ENCODE peak calls at places on chromosomes 5 and 9, in ten cellular contexts. A is lower leg skin, R is BJ, G is dorsolateral prefrontal cortex, F is OCI-LY7, W is H9, Q is colonic mucosa, E is progenitor cell of endocrine pancreas, P is keratinocyte, K is fibroblast of pulmonary artery. H is an unnamed sample.

GRCh38 chr5:139896718-139897117 is 101.1 kb downstream of the PSD2 start:
- DNase-seq in A (no peak), R (no peak), G (no peak), F (no peak), W (no peak), Q (no peak), E (no peak), P (no peak), K (no peak), H (no peak)

GRCh38 chr9:127848756-127849504 is 5.5 kb downstream of the ENG start:
- DNase-seq in A (no peak), R (no peak), G (no peak), F (no peak), W (no peak), Q (no peak), E (no peak), P (no peak), K (no peak), H (no peak)

GRCh38 chr5:153659337-153659736 is 168.9 kb downstream of the GRIA1 start:
- DNase-seq in A (no peak), R (peak), G (no peak), F (no peak), W (no peak), Q (no peak), E (no peak), P (no peak), K (peak), H (peak)

GRCh38 chr5:154478224-154478565 is at the start of gene HAND1:
- DNase-seq in A (no peak), R (no peak), G (no peak), F (no peak), W (peak), Q (peak), E (no peak), P (no peak), K (no peak), H (no peak)

GRCh38 chr5:157266286-157267007 is 524 bp downstream of the CYFIP2 start:
- DNase-seq in A (no peak), R (no peak), G (peak), F (peak), W (peak), Q (peak), E (peak), P (no peak), K (no peak), H (no peak)

GRCh38 chr5:83720805-83721431 is at the start of gene HAPLN1:
- DNase-seq in A (no peak), R (no peak), G (no peak), F (no peak), W (peak), Q (peak), E (no peak), P (no peak), K (no peak), H (no peak)

GRCh38 chr9:114302727-114303126 is 20.2 kb upstream of the ORM1 start:
- DNase-seq in A (no peak), R (no peak), G (no peak), F (no peak), W (no peak), Q (peak), E (no peak), P (no peak), K (no peak), H (no peak)

GRCh38 chr9:134283111-134283515 is 43.1 kb upstream of the RXRA start:
- DNase-seq in A (peak), R (peak), G (peak), F (no peak), W (no peak), Q (peak), E (no peak), P (peak), K (peak), H (peak)

GRCh38 chr9:130364619-130365322 is 80.0 kb upstream of the ASS1 start:
- DNase-seq in A (no peak), R (no peak), G (no peak), F (no peak), W (no peak), Q (no peak), E (no peak), P (no peak), K (no peak), H (no peak)

GRCh38 chr5:95114902-95115301 is 170.0 kb downstream of the MCTP1 start:
- DNase-seq in A (no peak), R (no peak), G (no peak), F (no peak), W (no peak), Q (no peak), E (no peak), P (no peak), K (no peak), H (no peak)

GRCh38 chr5:170218730-170219129 is 14.1 kb upstream of the C5orf58 start:
- DNase-seq in A (no peak), R (no peak), G (peak), F (no peak), W (no peak), Q (no peak), E (no peak), P (no peak), K (no peak), H (no peak)

GRCh38 chr5:158468444-158468843 is 609.5 kb upstream of the CLINT1 start:
- DNase-seq in A (no peak), R (no peak), G (no peak), F (no peak), W (no peak), Q (no peak), E (no peak), P (peak), K (no peak), H (no peak)

GRCh38 chr5:77347435-77348098 is 137.1 kb downstream of the PDE8B start:
- DNase-seq in A (no peak), R (no peak), G (no peak), F (no peak), W (no peak), Q (no peak), E (no peak), P (no peak), K (no peak), H (no peak)

GRCh38 chr5:126395198-126395597 is 28.0 kb upstream of the GRAMD2B start:
- DNase-seq in A (no peak), R (no peak), G (no peak), F (no peak), W (no peak), Q (no peak), E (no peak), P (peak), K (peak), H (no peak)

GRCh38 chr9:82721596-82721995 is 341.3 kb downstream of the RASEF start:
- DNase-seq in A (no peak), R (no peak), G (no peak), F (no peak), W (no peak), Q (no peak), E (no peak), P (no peak), K (no peak), H (no peak)

GRCh38 chr9:135479469-135480052 is at the start of gene PPP1R26:
- DNase-seq in A (no peak), R (no peak), G (no peak), F (peak), W (no peak), Q (no peak), E (peak), P (no peak), K (no peak), H (no peak)

GRCh38 chr9:27053369-27054057 is 48.0 kb upstream of the LRRC19 start:
- DNase-seq in A (no peak), R (no peak), G (no peak), F (no peak), W (no peak), Q (no peak), E (no peak), P (no peak), K (peak), H (no peak)

GRCh38 chr5:157857821-157858526 is 971 bp downstream of the CLINT1 start:
- DNase-seq in A (no peak), R (no peak), G (no peak), F (peak), W (no peak), Q (no peak), E (no peak), P (no peak), K (peak), H (no peak)

GRCh38 chr9:34163439-34163838 is 15.4 kb upstream of the UBAP1 start:
- DNase-seq in A (no peak), R (no peak), G (no peak), F (no peak), W (no peak), Q (no peak), E (no peak), P (no peak), K (peak), H (no peak)

GRCh38 chr9:3708751-3709150 is 182.9 kb upstream of the RFX3 start:
- DNase-seq in A (no peak), R (no peak), G (no peak), F (no peak), W (no peak), Q (no peak), E (no peak), P (no peak), K (peak), H (no peak)

GRCh38 chr5:147482426-147483196 is 27.3 kb downstream of the DPYSL3 start:
- DNase-seq in A (no peak), R (no peak), G (no peak), F (no peak), W (no peak), Q (no peak), E (no peak), P (no peak), K (peak), H (no peak)

GRCh38 chr5:27124590-27124989 is 86.2 kb upstream of the CDH9 start:
- DNase-seq in A (no peak), R (no peak), G (no peak), F (no peak), W (no peak), Q (no peak), E (no peak), P (no peak), K (peak), H (no peak)

GRCh38 chr5:35420200-35420599 is 189.9 kb upstream of the PRLR start:
- DNase-seq in A (no peak), R (no peak), G (no peak), F (no peak), W (no peak), Q (no peak), E (no peak), P (no peak), K (no peak), H (no peak)

GRCh38 chr5:34545164-34545563 is 111.0 kb upstream of the RAI14 start:
- DNase-seq in A (no peak), R (no peak), G (no peak), F (no peak), W (no peak), Q (no peak), E (no peak), P (no peak), K (no peak), H (no peak)

GRCh38 chr5:142925795-142926194 is 155.6 kb downstream of the ARHGAP26 start:
- DNase-seq in A (no peak), R (peak), G (no peak), F (no peak), W (no peak), Q (no peak), E (no peak), P (no peak), K (peak), H (peak)

GRCh38 chr5:76325876-76326491 is 77.1 kb upstream of the IQGAP2 start:
- DNase-seq in A (no peak), R (no peak), G (no peak), F (peak), W (no peak), Q (peak), E (no peak), P (no peak), K (no peak), H (no peak)

GRCh38 chr9:108834959-108835696 is 20.7 kb downstream of the ACTL7B start:
- DNase-seq in A (no peak), R (no peak), G (no peak), F (no peak), W (no peak), Q (no peak), E (no peak), P (peak), K (peak), H (no peak)

GRCh38 chr9:125748511-125749099 is 1.4 kb downstream of the PBX3 start:
- DNase-seq in A (no peak), R (no peak), G (no peak), F (no peak), W (no peak), Q (peak), E (no peak), P (no peak), K (no peak), H (no peak)

GRCh38 chr9:73683862-73684591 is 532.4 kb downstream of the ANXA1 start:
- DNase-seq in A (no peak), R (peak), G (no peak), F (peak), W (peak), Q (no peak), E (no peak), P (peak), K (peak), H (peak)

GRCh38 chr5:43232943-43233833 is 41.2 kb downstream of the NIM1K start:
- DNase-seq in A (no peak), R (no peak), G (no peak), F (no peak), W (no peak), Q (no peak), E (no peak), P (no peak), K (no peak), H (no peak)

GRCh38 chr9:75188756-75189155 is 100.4 kb downstream of the OSTF1 start:
- DNase-seq in A (no peak), R (no peak), G (no peak), F (no peak), W (no peak), Q (no peak), E (no peak), P (peak), K (no peak), H (no peak)

GRCh38 chr5:36875789-36876388 is 680 bp upstream of the NIPBL start:
- DNase-seq in A (peak), R (no peak), G (peak), F (peak), W (peak), Q (peak), E (peak), P (no peak), K (peak), H (no peak)

GRCh38 chr9:114291064-114291474 is 31.8 kb upstream of the ORM1 start:
- DNase-seq in A (peak), R (no peak), G (peak), F (peak), W (peak), Q (peak), E (peak), P (no peak), K (peak), H (no peak)

GRCh38 chr9:130535818-130536521 is 43.4 kb upstream of the FUBP3 start:
- DNase-seq in A (no peak), R (peak), G (peak), F (no peak), W (no peak), Q (no peak), E (no peak), P (no peak), K (peak), H (peak)

GRCh38 chr5:165928971-165929370 is 2362.5 kb upstream of the WWC1 start:
- DNase-seq in A (no peak), R (no peak), G (no peak), F (no peak), W (no peak), Q (no peak), E (no peak), P (no peak), K (no peak), H (no peak)

GRCh38 chr5:154916874-154917273 is 21.1 kb downstream of the GEMIN5 start:
- DNase-seq in A (no peak), R (no peak), G (no peak), F (no peak), W (no peak), Q (no peak), E (no peak), P (no peak), K (no peak), H (no peak)

GRCh38 chr9:88589656-88590055 is 54.7 kb downstream of the NXNL2 start:
- DNase-seq in A (no peak), R (no peak), G (no peak), F (no peak), W (no peak), Q (no peak), E (no peak), P (no peak), K (no peak), H (no peak)

GRCh38 chr9:88587182-88587581 is 52.2 kb downstream of the NXNL2 start:
- DNase-seq in A (no peak), R (no peak), G (no peak), F (no peak), W (no peak), Q (peak), E (no peak), P (no peak), K (no peak), H (no peak)

GRCh38 chr9:88587885-88588628 is 53.1 kb downstream of the NXNL2 start:
- DNase-seq in A (no peak), R (no peak), G (no peak), F (no peak), W (no peak), Q (no peak), E (no peak), P (no peak), K (no peak), H (no peak)

GRCh38 chr9:88593537-88594185 is 58.7 kb downstream of the NXNL2 start:
- DNase-seq in A (peak), R (no peak), G (peak), F (peak), W (no peak), Q (peak), E (no peak), P (no peak), K (peak), H (no peak)

DNA sequence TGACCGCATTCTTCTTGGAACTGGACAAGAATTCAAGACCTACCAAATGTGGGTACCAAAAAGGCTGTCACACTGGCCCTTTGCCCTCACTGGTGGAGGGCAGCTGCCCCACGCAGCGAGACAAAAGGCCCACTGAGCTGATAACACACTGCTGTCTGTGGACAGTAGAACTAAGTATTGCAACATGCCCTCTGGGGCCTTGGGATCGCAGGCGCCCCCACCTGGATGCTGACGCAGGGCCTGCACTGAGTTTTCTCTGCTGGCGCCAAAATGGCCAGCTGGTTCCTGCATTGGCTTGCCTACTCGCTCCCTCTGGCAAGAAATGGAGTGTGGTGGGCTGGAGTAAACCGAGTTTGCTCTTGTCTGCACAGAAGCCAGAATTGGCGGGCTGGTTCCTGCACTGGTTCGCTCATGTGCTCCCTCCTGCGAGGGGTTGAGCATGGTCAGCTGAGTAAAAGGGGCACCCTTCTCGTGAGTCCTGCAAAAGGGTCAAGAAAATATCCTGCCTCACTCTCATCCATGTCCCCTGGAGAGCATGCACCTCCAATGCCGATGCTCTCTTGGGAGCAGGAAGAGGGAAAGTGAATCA is 55.7 kb downstream of the NXNL2 start:
- DNase-seq in A (no peak), R (no peak), G (no peak), F (peak), W (peak), Q (no peak), E (no peak), P (no peak), K (no peak), H (no peak)
- TF ChIP-seq CTCF in A (no peak), R (peak), G (no peak), F (peak), W (peak), Q (no peak), E (no peak), P (peak), K (no peak), H (no peak)

GRCh38 chr5:6443326-6443725 is 5.3 kb upstream of the UBE2QL1 start:
- DNase-seq in A (no peak), R (no peak), G (no peak), F (no peak), W (no peak), Q (no peak), E (no peak), P (no peak), K (no peak), H (no peak)
- TF ChIP-seq CTCF in A (no peak), R (no peak), G (no peak), F (no peak), W (no peak), Q (no peak), E (no peak), P (no peak), K (no peak), H (no peak)

GRCh38 chr5:137200906-137201305 is 298.2 kb downstream of the SPOCK1 start:
- DNase-seq in A (no peak), R (no peak), G (no peak), F (no peak), W (no peak), Q (no peak), E (no peak), P (no peak), K (no peak), H (no peak)

GRCh38 chr5:137203011-137203632 is 296.0 kb downstream of the SPOCK1 start:
- DNase-seq in A (no peak), R (no peak), G (no peak), F (no peak), W (no peak), Q (no peak), E (no peak), P (no peak), K (no peak), H (no peak)

GRCh38 chr5:137199201-137199600 is 299.9 kb downstream of the SPOCK1 start:
- DNase-seq in A (no peak), R (no peak), G (no peak), F (no peak), W (no peak), Q (no peak), E (no peak), P (no peak), K (no peak), H (no peak)

GRCh38 chr5:137201876-137202275 is 297.2 kb downstream of the SPOCK1 start:
- DNase-seq in A (peak), R (no peak), G (no peak), F (no peak), W (no peak), Q (no peak), E (no peak), P (no peak), K (peak), H (peak)

GRCh38 chr5:137199966-137200365 is 299.2 kb downstream of the SPOCK1 start:
- DNase-seq in A (no peak), R (peak), G (no peak), F (no peak), W (no peak), Q (no peak), E (no peak), P (no peak), K (peak), H (no peak)
- TF ChIP-seq CTCF in A (no peak), R (peak), G (no peak), F (no peak), W (peak), Q (no peak), E (no peak), P (peak), K (no peak), H (peak)

GRCh38 chr5:75324791-75325190 is 12.2 kb upstream of the HMGCR start:
- DNase-seq in A (no peak), R (no peak), G (no peak), F (no peak), W (no peak), Q (no peak), E (no peak), P (no peak), K (no peak), H (no peak)

GRCh38 chr5:75330404-75330803 is 6.6 kb upstream of the HMGCR start:
- DNase-seq in A (no peak), R (no peak), G (no peak), F (no peak), W (no peak), Q (no peak), E (no peak), P (no peak), K (no peak), H (no peak)

GRCh38 chr5:75322066-75322465 is 15.0 kb upstream of the HMGCR start:
- DNase-seq in A (no peak), R (no peak), G (no peak), F (no peak), W (peak), Q (no peak), E (no peak), P (no peak), K (no peak), H (no peak)

GRCh38 chr5:75320341-75320740 is 16.7 kb upstream of the HMGCR start:
- DNase-seq in A (no peak), R (no peak), G (no peak), F (no peak), W (no peak), Q (no peak), E (no peak), P (no peak), K (no peak), H (no peak)

GRCh38 chr5:75325242-75325641 is 11.8 kb upstream of the HMGCR start:
- DNase-seq in A (no peak), R (no peak), G (no peak), F (no peak), W (no peak), Q (no peak), E (no peak), P (no peak), K (no peak), H (no peak)
- TF ChIP-seq CTCF in A (no peak), R (peak), G (no peak), F (no peak), W (no peak), Q (no peak), E (peak), P (no peak), K (no peak), H (no peak)

H was measured in AG09319.